ENCODE peak calls at places on chromosomes 16 and 17, in ten cellular contexts. One of them, this sample, is unnamed.

GRCh38 chr17:6546069-6546718 is 10.2 kb downstream of the PITPNM3 start:
- DNase-seq in right cardiac atrium: no peak
- DNase-seq in NCI-H774: no peak
- DNase-seq in RCC 7860: peak; percentile 74
- DNase-seq in endothelial cell of umbilical vein: no peak
- DNase-seq in head of caudate nucleus: no peak
- DNase-seq in frontal cortex: no peak
- DNase-seq in T follicular helper cell: no peak
- DNase-seq in K562: no peak
- DNase-seq in fibroblast of the aortic adventitia: peak; percentile 53
- DNase-seq in this sample: no peak

GRCh38 chr16:25256821-25257503 is 683 bp downstream of the ZKSCAN2 start:
- DNase-seq in fibroblast of the aortic adventitia: peak; percentile 16
- DNase-seq in head of caudate nucleus: no peak
- DNase-seq in RCC 7860: no peak
- DNase-seq in endothelial cell of umbilical vein: no peak
- DNase-seq in frontal cortex: peak; percentile 21
- DNase-seq in right cardiac atrium: no peak
- DNase-seq in K562: peak; percentile 50
- DNase-seq in NCI-H774: no peak
- DNase-seq in T follicular helper cell: no peak
- DNase-seq in this sample: peak; percentile 50

GRCh38 chr17:55295411-55296170 is 30.8 kb downstream of the HLF start:
- DNase-seq in head of caudate nucleus: peak; percentile 80
- DNase-seq in RCC 7860: peak; percentile 42
- DNase-seq in endothelial cell of umbilical vein: peak; percentile 65
- DNase-seq in right cardiac atrium: no peak
- DNase-seq in fibroblast of the aortic adventitia: peak; percentile 59
- DNase-seq in NCI-H774: peak; percentile 51
- DNase-seq in K562: peak; percentile 71
- DNase-seq in T follicular helper cell: peak; percentile 40
- DNase-seq in frontal cortex: no peak
- DNase-seq in this sample: peak; percentile 18

GRCh38 chr17:45160505-45161287 is 979 bp upstream of the HEXIM2 start:
- DNase-seq in fibroblast of the aortic adventitia: peak; percentile 59
- DNase-seq in frontal cortex: no peak
- DNase-seq in endothelial cell of umbilical vein: peak; percentile 80
- DNase-seq in NCI-H774: peak; percentile 52
- DNase-seq in RCC 7860: peak; percentile 44
- DNase-seq in K562: peak; percentile 83
- DNase-seq in right cardiac atrium: peak; percentile 77
- DNase-seq in head of caudate nucleus: peak; percentile 59
- DNase-seq in T follicular helper cell: peak; percentile 42
- DNase-seq in this sample: no peak

GRCh38 chr17:43176119-43176570 is 5.1 kb downstream of the NBR1 start:
- DNase-seq in frontal cortex: no peak
- DNase-seq in right cardiac atrium: no peak
- DNase-seq in K562: no peak
- DNase-seq in T follicular helper cell: no peak
- DNase-seq in head of caudate nucleus: no peak
- DNase-seq in NCI-H774: no peak
- DNase-seq in fibroblast of the aortic adventitia: no peak
- DNase-seq in endothelial cell of umbilical vein: no peak
- DNase-seq in RCC 7860: no peak
- DNase-seq in this sample: no peak

GRCh38 chr16:56193951-56194726 is 2.9 kb downstream of the GNAO1 start:
- DNase-seq in right cardiac atrium: peak; percentile 89
- DNase-seq in frontal cortex: peak; percentile 68
- DNase-seq in K562: peak; percentile 80
- DNase-seq in head of caudate nucleus: peak; percentile 88
- DNase-seq in NCI-H774: peak; percentile 81
- DNase-seq in RCC 7860: no peak
- DNase-seq in endothelial cell of umbilical vein: peak; percentile 68
- DNase-seq in fibroblast of the aortic adventitia: peak; percentile 22
- DNase-seq in T follicular helper cell: peak; percentile 74
- DNase-seq in this sample: peak; percentile 55

GRCh38 chr16:80903616-80904015 is 99.2 kb upstream of the CDYL2 start:
- DNase-seq in fibroblast of the aortic adventitia: no peak
- DNase-seq in head of caudate nucleus: no peak
- DNase-seq in T follicular helper cell: no peak
- DNase-seq in K562: no peak
- DNase-seq in RCC 7860: no peak
- DNase-seq in right cardiac atrium: no peak
- DNase-seq in frontal cortex: no peak
- DNase-seq in NCI-H774: no peak
- DNase-seq in endothelial cell of umbilical vein: no peak
- DNase-seq in this sample: no peak

GRCh38 chr17:73861543-73861942 is 217.3 kb upstream of the SDK2 start:
- DNase-seq in endothelial cell of umbilical vein: no peak
- DNase-seq in RCC 7860: no peak
- DNase-seq in head of caudate nucleus: no peak
- DNase-seq in NCI-H774: no peak
- DNase-seq in K562: no peak
- DNase-seq in fibroblast of the aortic adventitia: no peak
- DNase-seq in T follicular helper cell: no peak
- DNase-seq in frontal cortex: no peak
- DNase-seq in right cardiac atrium: no peak
- DNase-seq in this sample: no peak

GRCh38 chr17:32854177-32854576 is 22.7 kb downstream of the MYO1D start:
- DNase-seq in K562: no peak
- DNase-seq in fibroblast of the aortic adventitia: no peak
- DNase-seq in RCC 7860: no peak
- DNase-seq in frontal cortex: no peak
- DNase-seq in endothelial cell of umbilical vein: peak; percentile 74
- DNase-seq in head of caudate nucleus: no peak
- DNase-seq in right cardiac atrium: no peak
- DNase-seq in NCI-H774: no peak
- DNase-seq in T follicular helper cell: no peak
- DNase-seq in this sample: no peak

GRCh38 chr16:19479302-19479721 is 42.6 kb downstream of the GDE1 start:
- DNase-seq in NCI-H774: no peak
- DNase-seq in endothelial cell of umbilical vein: no peak
- DNase-seq in K562: no peak
- DNase-seq in T follicular helper cell: no peak
- DNase-seq in frontal cortex: no peak
- DNase-seq in head of caudate nucleus: no peak
- DNase-seq in right cardiac atrium: no peak
- DNase-seq in fibroblast of the aortic adventitia: no peak
- DNase-seq in RCC 7860: no peak
- DNase-seq in this sample: no peak

This sample was measured in SHP77 treated with DMSO at 0.1 percent for 48 hours.